ENCODE peak calls at places on chromosomes 2 and 18, in four cellular contexts. G is adrenal gland, W is heart left ventricle, F is esophagus squamous epithelium. V is an unnamed sample.

GRCh38 chr2:106075038-106075437 is 119.1 kb downstream of the UXS1 start:
- DNase-seq in G (no peak), W (no peak), F (no peak), V (no peak)

GRCh38 chr2:122368576-122369243 is 613.3 kb downstream of the TSN start:
- DNase-seq in G (no peak), W (no peak), F (no peak), V (no peak)

GRCh38 chr2:205175831-205176230 is 506.5 kb upstream of the NRP2 start:
- DNase-seq in G (no peak), W (no peak), F (no peak), V (no peak)

GRCh38 chr2:8527676-8528075 is 154.2 kb upstream of the ID2 start:
- DNase-seq in G (no peak), W (no peak), F (no peak), V (no peak)

GRCh38 chr2:144495227-144495933 is 24.5 kb downstream of the ZEB2 start:
- DNase-seq in G (no peak), W (no peak), F (no peak), V (no peak)

GRCh38 chr2:211128287-211128686 is 571.9 kb downstream of the CPS1 start:
- DNase-seq in G (no peak), W (no peak), F (no peak), V (no peak)

GRCh38 chr18:9690418-9691178 is 17.5 kb upstream of the RAB31 start:
- DNase-seq in G (no peak), W (no peak), F (no peak), V (no peak)

GRCh38 chr2:131394147-131394931 is 30.4 kb upstream of the RAB6D start:
- DNase-seq in G (no peak), W (no peak), F (no peak), V (no peak)

GRCh38 chr2:26768759-26769500 is 4.8 kb downstream of the SLC35F6 start:
- DNase-seq in G (peak; percentile 86), W (peak; percentile 86), F (peak; percentile 30), V (peak; percentile 98)

GRCh38 chr2:176419591-176420071 is 150.4 kb downstream of the MTX2 start:
- DNase-seq in G (no peak), W (no peak), F (no peak), V (no peak)

GRCh38 chr2:36270758-36271157 is 84.8 kb upstream of the CRIM1 start:
- DNase-seq in G (no peak), W (no peak), F (no peak), V (no peak)

GRCh38 chr2:16716051-16716450 is 50.4 kb upstream of the CYRIA start:
- DNase-seq in G (no peak), W (no peak), F (no peak), V (no peak)

GRCh38 chr18:48952287-48953095 is 1.7 kb upstream of the SMAD7 start:
- DNase-seq in G (peak; percentile 83), W (peak; percentile 89), F (no peak), V (peak; percentile 97)

GRCh38 chr18:3360211-3360610 is 89.8 kb upstream of the TGIF1 start:
- DNase-seq in G (no peak), W (no peak), F (no peak), V (no peak)

GRCh38 chr2:9113916-9114315 is 92.7 kb upstream of the ASAP2 start:
- DNase-seq in G (no peak), W (no peak), F (no peak), V (no peak)

GRCh38 chr18:69845588-69846506 is 101.8 kb downstream of the CD226 start:
- DNase-seq in G (no peak), W (no peak), F (no peak), V (no peak)

GRCh38 chr18:31040982-31041345 is 1.6 kb downstream of the DSC3 start:
- DNase-seq in G (no peak), W (no peak), F (no peak), V (no peak)

GRCh38 chr2:226169751-226170581 is 629.7 kb downstream of the IRS1 start:
- DNase-seq in G (no peak), W (no peak), F (no peak), V (no peak)

GRCh38 chr18:29123706-29124530 is 947.0 kb upstream of the CDH2 start:
- DNase-seq in G (no peak), W (no peak), F (no peak), V (no peak)

GRCh38 chr2:241558532-241559488 is at the start of gene BOK:
- DNase-seq in G (peak; percentile 74), W (peak; percentile 77), F (no peak), V (no peak)
- TF ChIP-seq POLR2A in G (no peak), W (no peak), F (no peak), V (no peak)

DNA sequence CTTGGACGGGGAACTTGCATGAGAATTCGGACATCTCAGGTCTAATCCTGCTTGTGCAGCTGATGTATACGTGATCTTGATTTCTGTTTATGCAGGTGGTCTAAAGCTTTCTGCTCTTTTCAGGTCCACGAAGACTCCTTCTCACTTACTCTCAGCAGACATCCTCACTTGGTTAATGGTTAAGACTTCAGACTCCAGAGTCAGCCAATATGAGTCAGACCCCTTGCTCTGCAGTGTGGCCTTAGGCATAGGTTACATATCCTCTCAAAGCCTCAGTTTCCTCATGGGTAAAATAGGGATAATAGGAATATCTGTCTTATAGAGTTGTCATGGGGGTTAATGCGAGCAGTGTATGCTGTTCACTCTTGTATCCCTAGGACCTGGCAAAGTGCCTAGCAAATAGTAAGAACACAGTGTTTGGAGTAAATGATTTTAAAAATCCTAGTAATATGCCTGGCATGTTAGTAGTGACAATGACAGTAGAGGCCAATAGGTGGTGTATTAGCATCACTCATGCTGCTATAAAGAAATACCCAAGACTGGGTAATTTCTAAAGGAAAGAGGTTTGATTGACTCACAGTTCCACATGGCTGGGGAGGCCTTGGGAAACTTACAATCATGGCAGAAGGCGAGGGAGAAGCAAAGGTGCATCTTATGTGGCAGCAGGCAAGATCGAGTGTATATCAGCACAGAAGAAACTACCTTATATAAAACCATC is 42.3 kb downstream of the XRCC5 start:
- DNase-seq in G (no peak), W (no peak), F (no peak), V (no peak)
- TF ChIP-seq CTCF in G (peak; percentile 28), W (no peak), F (no peak), V (no peak)

GRCh38 chr2:108370080-108370479 is 7.7 kb upstream of the SULT1C4 start:
- DNase-seq in G (no peak), W (no peak), F (no peak), V (no peak)
- TF ChIP-seq POLR2A in G (no peak), W (no peak), F (no peak), V (no peak)

GRCh38 chr2:231312066-231312465 is 83.4 kb upstream of the B3GNT7 start:
- DNase-seq in G (no peak), W (no peak), F (no peak), V (no peak)
- TF ChIP-seq CTCF in G (no peak), W (no peak), F (no peak), V (no peak)

DNA sequence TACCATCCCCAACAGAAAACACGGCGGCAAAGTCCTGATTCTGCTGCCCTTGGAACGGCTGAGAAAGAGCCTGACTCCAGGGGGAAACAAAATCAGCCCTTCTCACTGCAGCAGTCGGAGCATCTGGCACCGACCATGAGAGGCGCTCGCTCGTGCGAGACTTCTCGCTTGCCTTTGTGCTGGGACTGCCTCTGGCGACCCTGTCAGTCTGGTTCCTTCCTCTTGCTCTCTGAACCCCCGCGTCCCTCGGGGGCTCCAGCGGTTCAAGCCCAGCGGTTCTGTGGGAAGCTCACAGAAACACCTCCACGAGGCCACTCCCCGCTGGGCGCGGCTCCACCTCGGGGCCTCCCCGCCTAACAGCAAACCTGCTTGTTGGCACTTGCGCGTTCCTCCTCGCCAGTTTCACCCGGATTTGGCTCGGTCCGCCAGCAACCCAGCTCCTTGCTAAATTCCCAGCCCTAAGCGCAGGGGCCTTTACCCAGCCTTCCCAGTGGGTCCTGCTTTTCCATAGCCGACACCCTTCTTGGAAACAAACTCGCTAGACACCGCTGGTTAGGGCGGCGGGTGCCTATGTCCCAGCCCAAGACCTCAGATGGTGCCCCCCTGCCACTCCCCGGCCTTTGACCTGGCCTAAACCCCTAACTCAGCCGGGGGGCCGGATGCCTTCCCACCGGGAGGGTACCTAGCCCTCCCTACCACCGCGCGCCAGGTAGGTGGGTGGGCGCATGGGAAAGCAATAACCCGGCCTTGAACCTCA is 2.2 kb downstream of the RND3 start:
- DNase-seq in G (peak; percentile 85), W (peak; percentile 89), F (no peak), V (peak; percentile 95)
- TF ChIP-seq POLR2A in G (peak; percentile 21), W (no peak), F (no peak), V (no peak)